ENCODE peak calls at places on chromosomes 3 and 15, in six cellular contexts. X is fibroblast of villous mesenchyme, J is dorsolateral prefrontal cortex, U is astrocyte of the spinal cord, B is neural progenitor cell, R is ovary. L is an unnamed sample.

GRCh38 chr3:50299929-50300680 is 900 bp upstream of the HYAL3 start:
- DNase-seq in U (no peak), X (no peak), B (no peak), R (peak), J (no peak), L (peak)

GRCh38 chr3:116148881-116149530 is 296.3 kb downstream of the LSAMP start:
- DNase-seq in B (peak), U (peak), J (no peak), R (no peak), X (peak), L (peak)

GRCh38 chr3:24237971-24238767 is 256.5 kb downstream of the THRB start:
- DNase-seq in B (peak), J (peak), X (peak), U (peak), R (peak), L (peak)

GRCh38 chr15:29812384-29812694 is 9.9 kb downstream of the TJP1 start:
- DNase-seq in B (no peak), U (peak), R (no peak), X (peak), J (no peak), L (peak)

GRCh38 chr3:67073812-67074211 is 75.7 kb downstream of the KBTBD8 start:
- DNase-seq in U (no peak), J (no peak), X (no peak), R (no peak), B (no peak), L (no peak)

GRCh38 chr3:11434017-11434526 is 161.9 kb downstream of the ATG7 start:
- DNase-seq in B (no peak), U (peak), X (peak), R (peak), J (peak), L (peak)

GRCh38 chr3:136008221-136008620 is 42.7 kb downstream of the PPP2R3A start:
- DNase-seq in R (no peak), X (no peak), B (no peak), U (no peak), J (no peak), L (no peak)

GRCh38 chr15:79635149-79635771 is 203.1 kb downstream of the MINAR1 start:
- DNase-seq in J (no peak), X (no peak), U (no peak), R (no peak), B (no peak), L (no peak)

GRCh38 chr3:107994954-107995715 is 95.7 kb downstream of the CD47 start:
- DNase-seq in U (no peak), B (no peak), J (no peak), X (no peak), R (no peak), L (peak)

GRCh38 chr3:141071681-141072260 is 20.6 kb downstream of the SPSB4 start:
- DNase-seq in B (no peak), J (no peak), U (no peak), X (no peak), R (no peak), L (no peak)

GRCh38 chr15:86608461-86608860 is 528.8 kb downstream of the AGBL1 start:
- DNase-seq in R (no peak), U (peak), B (peak), X (peak), J (no peak), L (peak)

GRCh38 chr15:58694641-58695398 is 54.7 kb downstream of the ADAM10 start:
- DNase-seq in J (no peak), U (no peak), B (no peak), R (no peak), X (no peak), L (no peak)

GRCh38 chr3:134406331-134407246 is 32.3 kb upstream of the AMOTL2 start:
- DNase-seq in R (no peak), U (peak), J (peak), B (peak), X (no peak), L (no peak)

GRCh38 chr3:64270861-64271260 is 45.6 kb upstream of the PRICKLE2 start:
- DNase-seq in R (no peak), J (no peak), B (no peak), U (no peak), X (no peak), L (no peak)

GRCh38 chr3:177836671-177837070 is 639.4 kb upstream of the TBL1XR1 start:
- DNase-seq in J (no peak), B (no peak), X (peak), R (no peak), U (peak), L (peak)

GRCh38 chr3:183541738-183542137 is 13.8 kb downstream of the KLHL6 start:
- DNase-seq in B (no peak), J (no peak), R (no peak), U (no peak), X (peak), L (no peak)

GRCh38 chr3:111863942-111864341 is 4.9 kb downstream of the PHLDB2 start:
- DNase-seq in R (no peak), J (no peak), X (no peak), U (no peak), B (no peak), L (no peak)

GRCh38 chr3:53493997-53494791 is at the start of gene CACNA1D:
- DNase-seq in J (peak), X (no peak), R (peak), U (no peak), B (peak), L (peak)

GRCh38 chr3:196941846-196942225 is 492 bp downstream of the NCBP2 start:
- DNase-seq in R (no peak), U (no peak), X (peak), J (peak), B (peak), L (peak)

GRCh38 chr15:31062310-31062964 is 39.1 kb downstream of the TRPM1 start:
- DNase-seq in X (peak), B (no peak), U (no peak), J (no peak), R (no peak), L (no peak)

GRCh38 chr3:43405888-43406636 is 119.7 kb downstream of the SNRK start:
- DNase-seq in J (peak), X (peak), R (no peak), U (peak), B (no peak), L (peak)

GRCh38 chr3:43236008-43236407 is 50.3 kb upstream of the SNRK start:
- DNase-seq in X (no peak), J (no peak), U (no peak), R (no peak), B (no peak), L (peak)

GRCh38 chr15:72682772-72683171 is 3.2 kb downstream of the HIGD2B start:
- DNase-seq in J (no peak), X (no peak), B (peak), U (no peak), R (no peak), L (no peak)

GRCh38 chr3:55519016-55519415 is 31.9 kb upstream of the WNT5A start:
- DNase-seq in U (peak), J (no peak), B (no peak), X (peak), R (no peak), L (peak)

GRCh38 chr3:55521086-55522060 is 34.3 kb upstream of the WNT5A start:
- DNase-seq in X (peak), R (no peak), U (peak), J (no peak), B (no peak), L (no peak)

GRCh38 chr3:55523471-55523870 is 36.4 kb upstream of the WNT5A start:
- DNase-seq in B (no peak), R (no peak), J (no peak), X (no peak), U (no peak), L (no peak)

GRCh38 chr3:55524565-55525244 is 37.6 kb upstream of the WNT5A start:
- DNase-seq in R (no peak), J (no peak), B (no peak), X (peak), U (peak), L (peak)

GRCh38 chr3:55522077-55522476 is 35.0 kb upstream of the WNT5A start:
- DNase-seq in B (peak), X (no peak), R (no peak), J (no peak), U (no peak), L (no peak)
- H3K4me3 ChIP-seq in B (no peak), X (no peak), R (no peak), J (no peak), U (no peak), L (no peak)

GRCh38 chr3:180690061-180690460 is 10.8 kb upstream of the CCDC39 start:
- DNase-seq in B (no peak), J (no peak), U (no peak), X (no peak), R (no peak), L (no peak)
- TF ChIP-seq CTCF in B (peak), J (peak), U (no peak), X (no peak), R (no peak), L (no peak)

DNA sequence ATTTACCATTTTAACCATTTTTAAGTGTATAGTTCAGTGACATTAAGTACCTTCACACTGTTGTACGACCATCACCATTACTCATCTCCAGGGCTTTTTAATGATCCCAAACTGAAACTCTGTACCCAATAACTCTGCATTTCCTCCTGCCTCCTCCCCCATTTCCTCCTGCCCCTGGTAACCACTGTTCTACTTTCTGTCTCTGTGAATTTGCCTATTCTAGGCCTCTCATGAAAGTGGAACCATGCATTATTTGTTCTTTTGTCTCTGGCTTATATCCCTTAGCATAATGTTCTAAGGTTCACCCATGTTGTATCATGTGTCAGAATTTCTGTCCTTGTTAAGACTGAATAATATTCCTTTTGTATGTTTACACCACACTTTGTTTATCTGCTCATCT is 154.2 kb downstream of the MECOM start:
- DNase-seq in U (no peak), B (no peak), X (no peak), R (no peak), J (no peak), L (no peak)
- H3K4me3 ChIP-seq in U (no peak), B (no peak), X (no peak), R (no peak), J (no peak), L (no peak)

DNA sequence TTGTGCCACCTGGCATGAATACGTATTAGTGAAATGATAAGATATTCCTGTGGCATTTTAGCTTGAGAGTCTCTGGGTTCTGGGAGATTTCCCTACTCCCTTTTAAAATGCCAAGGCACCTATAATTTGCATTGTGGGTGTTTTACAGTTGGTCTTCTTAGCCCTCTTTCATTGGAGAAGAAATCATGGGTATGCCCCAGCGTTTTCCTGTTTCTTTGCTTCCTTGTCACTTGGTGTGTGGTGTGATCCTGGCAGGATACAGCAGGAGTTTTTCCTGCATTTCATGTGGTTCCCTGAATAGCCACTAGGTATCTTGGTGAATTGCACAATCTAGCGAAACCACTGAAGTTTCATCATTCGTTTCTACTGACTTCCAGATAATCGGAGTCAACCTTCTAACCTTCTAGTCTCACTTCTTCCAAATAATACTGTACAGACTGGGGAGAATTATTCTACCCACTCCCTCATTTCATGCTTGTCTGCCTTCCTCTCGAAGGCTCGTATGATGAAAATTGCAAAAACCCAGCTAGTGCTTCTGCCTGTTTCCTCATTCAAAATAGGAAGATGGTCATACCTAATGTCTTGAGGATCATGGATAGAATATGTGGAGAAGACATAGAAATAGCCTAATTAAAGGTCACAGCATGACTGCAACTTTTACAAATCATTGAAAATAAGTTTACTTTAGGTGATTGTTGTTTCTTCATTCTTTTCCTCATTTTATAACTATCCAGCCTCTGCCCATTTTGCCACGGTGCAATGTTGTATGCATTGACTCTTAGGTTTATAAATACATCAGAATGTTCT is 2.7 kb downstream of the BHLHE40 start:
- DNase-seq in J (no peak), X (peak), R (no peak), U (peak), B (no peak), L (peak)
- TF ChIP-seq CTCF in J (peak), X (peak), R (peak), U (no peak), B (peak), L (peak)

DNA sequence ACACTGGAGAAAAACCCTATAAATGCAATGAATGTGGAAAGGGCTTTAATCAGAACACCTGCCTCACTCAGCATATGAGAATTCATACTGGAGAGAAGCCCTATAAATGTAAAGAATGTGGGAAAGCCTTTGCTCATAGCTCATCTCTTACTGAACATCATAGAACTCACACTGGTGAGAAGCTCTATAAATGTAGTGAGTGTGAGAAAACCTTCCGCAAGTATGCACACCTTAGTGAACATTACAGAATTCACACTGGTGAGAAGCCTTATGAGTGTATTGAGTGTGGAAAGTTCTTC is 7.4 kb upstream of the ZNF501 start:
- DNase-seq in B (no peak), U (no peak), R (no peak), X (no peak), J (no peak), L (no peak)
- H3K4me3 ChIP-seq in B (no peak), U (no peak), R (no peak), X (no peak), J (no peak), L (no peak)

DNA sequence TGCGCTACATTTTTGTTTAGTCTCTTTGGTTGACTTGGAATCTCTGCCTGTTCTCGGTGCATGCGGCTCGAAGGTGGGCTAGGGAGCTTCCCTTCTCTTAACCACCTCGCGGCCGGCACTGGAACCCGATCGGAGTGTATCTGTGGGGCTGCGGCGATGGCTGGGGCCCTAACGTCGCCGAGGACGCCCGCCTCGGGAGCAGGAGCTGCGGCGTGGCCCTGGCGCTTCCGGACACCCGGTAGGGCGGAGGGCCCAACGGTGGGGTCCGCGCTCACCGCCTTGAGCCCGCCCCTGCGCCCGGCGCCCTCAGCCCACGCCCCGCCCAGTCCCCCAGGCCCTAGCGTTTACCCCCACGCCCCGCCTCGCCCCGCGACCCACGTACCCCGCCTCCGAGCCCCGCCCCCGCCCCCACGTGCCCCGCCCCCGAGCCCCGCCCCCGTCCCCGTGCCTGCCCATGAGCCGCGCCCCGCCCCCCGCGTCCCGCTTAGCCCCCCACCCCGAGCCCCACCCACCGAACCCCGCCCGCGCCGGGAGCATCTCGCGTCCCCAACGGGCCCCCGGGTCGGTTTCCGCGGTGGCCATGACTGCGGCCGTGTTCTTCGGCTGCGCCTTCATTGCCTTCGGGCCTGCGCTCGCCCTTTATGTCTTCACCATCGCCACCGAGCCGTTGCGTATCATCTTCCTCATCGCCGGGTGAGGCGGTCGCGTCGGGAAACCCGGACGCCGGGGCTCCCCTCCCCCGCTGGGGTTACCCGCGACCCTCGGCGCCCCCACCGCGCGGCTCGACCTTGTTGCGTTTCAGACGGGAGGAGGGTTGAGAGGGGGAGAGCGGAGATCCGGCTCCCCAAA is at the start of gene APH1B:
- DNase-seq in U (peak), X (peak), J (peak), B (peak), R (peak), L (peak)
- TF ChIP-seq CTCF in U (no peak), X (no peak), J (no peak), B (no peak), R (no peak), L (no peak)

GRCh38 chr15:96350321-96350720 is 19.8 kb downstream of the NR2F2 start:
- DNase-seq in R (no peak), J (no peak), X (peak), U (no peak), B (peak), L (no peak)

GRCh38 chr15:96353378-96353930 is 23.0 kb downstream of the NR2F2 start:
- DNase-seq in B (peak), X (peak), U (no peak), J (no peak), R (no peak), L (no peak)

GRCh38 chr15:96350884-96351639 is 20.6 kb downstream of the NR2F2 start:
- DNase-seq in J (no peak), U (no peak), B (no peak), R (no peak), X (peak), L (no peak)

GRCh38 chr15:96352594-96353377 is 22.3 kb downstream of the NR2F2 start:
- DNase-seq in X (peak), B (peak), U (peak), J (no peak), R (peak), L (peak)

DNA sequence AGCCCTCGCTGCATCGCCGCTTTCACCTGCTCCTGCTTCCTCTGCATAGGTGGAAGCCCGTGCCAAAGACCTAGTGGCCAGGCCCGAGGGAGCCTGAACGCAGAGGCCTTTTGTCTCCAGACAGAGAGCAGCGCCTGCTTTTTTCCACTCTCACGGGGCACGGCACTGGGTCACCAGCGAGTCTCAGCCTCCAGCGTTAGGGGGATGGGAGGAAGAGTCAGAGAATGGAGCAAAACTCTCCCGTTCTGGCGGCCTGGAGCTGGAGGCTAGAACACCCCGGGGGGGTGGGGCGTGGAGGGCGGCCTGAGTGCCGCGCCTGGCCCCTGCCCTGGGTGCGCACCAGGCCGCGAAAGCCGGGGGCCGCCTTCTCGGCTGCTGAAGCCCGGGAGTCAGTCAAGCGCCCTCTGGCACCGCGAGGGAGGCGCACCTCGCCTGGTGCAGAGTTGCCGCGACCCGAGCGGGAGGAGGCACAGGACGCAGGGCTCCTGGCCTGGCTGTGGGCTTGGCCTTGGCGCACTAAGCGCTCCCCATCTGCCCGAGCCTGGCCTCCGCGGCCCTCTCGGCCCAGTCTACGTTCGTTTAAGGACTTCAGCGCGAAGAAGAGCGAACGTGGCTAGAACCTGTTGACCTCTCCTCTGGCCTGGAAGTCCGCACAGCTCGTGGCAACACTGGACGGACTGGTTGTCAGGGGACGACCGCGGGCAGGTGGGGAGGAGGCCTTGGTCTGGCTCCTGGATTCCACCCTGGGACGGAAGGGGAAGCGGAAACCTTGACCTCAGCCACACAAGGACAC is 21.5 kb downstream of the NR2F2 start:
- DNase-seq in B (peak), X (peak), R (peak), U (peak), J (no peak), L (peak)
- H3K4me3 ChIP-seq in B (peak), X (no peak), R (peak), U (no peak), J (no peak), L (peak)

GRCh38 chr3:74353039-74353438 is 261.4 kb downstream of the CNTN3 start:
- DNase-seq in J (no peak), X (no peak), B (peak), R (no peak), U (no peak), L (no peak)
- TF ChIP-seq CTCF in J (no peak), X (no peak), B (peak), R (no peak), U (no peak), L (no peak)

GRCh38 chr3:15523660-15524417 is 2.3 kb upstream of the COLQ start:
- DNase-seq in J (no peak), U (no peak), B (no peak), X (peak), R (no peak), L (no peak)

GRCh38 chr3:15519096-15519495 is 2.4 kb downstream of the COLQ start:
- DNase-seq in X (no peak), R (no peak), U (no peak), B (no peak), J (no peak), L (no peak)

GRCh38 chr3:15520185-15520584 is 1.3 kb downstream of the COLQ start:
- DNase-seq in R (no peak), U (no peak), X (no peak), B (no peak), J (no peak), L (peak)

GRCh38 chr3:15521573-15521965 is at the start of gene COLQ:
- DNase-seq in X (no peak), B (peak), R (peak), J (no peak), U (no peak), L (no peak)

GRCh38 chr3:15520804-15521572 is 518 bp downstream of the COLQ start:
- DNase-seq in U (no peak), X (no peak), J (no peak), R (no peak), B (no peak), L (no peak)
- H3K4me3 ChIP-seq in U (no peak), X (no peak), J (no peak), R (no peak), B (no peak), L (no peak)

L was measured in epithelial cell of esophagus.